ENCODE peak calls at places on chromosome 5, in six cellular contexts. S is C1 segment of cervical spinal cord, P is OCI-LY7, I is AG10803, K is posterior vena cava, U is neural progenitor cell. T is an unnamed sample.

GRCh38 chr5:28374492-28374934 is 1336.1 kb upstream of the CDH9 start:
- DNase-seq in S (no peak), P (no peak), I (no peak), K (no peak), U (no peak), T (no peak)

GRCh38 chr5:67493676-67494075 is 297.1 kb upstream of the CD180 start:
- DNase-seq in S (peak; percentile 26), P (no peak), I (peak; percentile 29), K (no peak), U (peak; percentile 54), T (peak; percentile 24)

GRCh38 chr5:96058084-96058483 is 96.4 kb upstream of the ELL2 start:
- DNase-seq in S (no peak), P (no peak), I (no peak), K (no peak), U (peak; percentile 30), T (no peak)

GRCh38 chr5:61231813-61232212 is 69.5 kb upstream of the SMIM15 start:
- DNase-seq in S (no peak), P (no peak), I (no peak), K (no peak), U (no peak), T (no peak)

GRCh38 chr5:170333161-170333909 is 35.8 kb upstream of the LCP2 start:
- DNase-seq in S (no peak), P (no peak), I (no peak), K (no peak), U (peak; percentile 68), T (no peak)

GRCh38 chr5:151601376-151601775 is 10.2 kb upstream of the FAT2 start:
- DNase-seq in S (no peak), P (no peak), I (no peak), K (no peak), U (no peak), T (no peak)

GRCh38 chr5:4868140-4868735 is 271.9 kb upstream of the ADAMTS16 start:
- DNase-seq in S (peak; percentile 39), P (peak; percentile 47), I (peak; percentile 29), K (peak; percentile 77), U (peak; percentile 79), T (peak; percentile 50)

GRCh38 chr5:137486707-137487106 is 12.4 kb downstream of the SPOCK1 start:
- DNase-seq in S (no peak), P (no peak), I (peak; percentile 81), K (no peak), U (no peak), T (peak; percentile 67)

GRCh38 chr5:534006-534742 is 9.9 kb upstream of the SLC9A3 start:
- DNase-seq in S (no peak), P (no peak), I (no peak), K (peak; percentile 79), U (no peak), T (no peak)

GRCh38 chr5:101677961-101678360 is 618.1 kb downstream of the SLCO4C1 start:
- DNase-seq in S (no peak), P (no peak), I (no peak), K (no peak), U (peak; percentile 33), T (no peak)

GRCh38 chr5:73448072-73448432 is 525 bp downstream of the FOXD1 start:
- DNase-seq in S (no peak), P (peak; percentile 32), I (no peak), K (peak; percentile 82), U (peak; percentile 59), T (no peak)

GRCh38 chr5:156148307-156148706 is 178.7 kb upstream of the SGCD start:
- DNase-seq in S (no peak), P (no peak), I (peak; percentile 54), K (no peak), U (no peak), T (no peak)

GRCh38 chr5:132277971-132278964 is 15.9 kb upstream of the SLC22A4 start:
- DNase-seq in S (no peak), P (no peak), I (no peak), K (no peak), U (peak; percentile 27), T (no peak)

GRCh38 chr5:4873656-4874055 is 266.5 kb upstream of the ADAMTS16 start:
- DNase-seq in S (no peak), P (no peak), I (no peak), K (no peak), U (no peak), T (no peak)

GRCh38 chr5:89729623-89730390 is 679.7 kb downstream of the CETN3 start:
- DNase-seq in S (no peak), P (no peak), I (peak; percentile 3), K (no peak), U (no peak), T (no peak)

GRCh38 chr5:44708611-44709010 is 100.1 kb upstream of the MRPS30 start:
- DNase-seq in S (no peak), P (no peak), I (no peak), K (no peak), U (no peak), T (no peak)

GRCh38 chr5:4208996-4209395 is 613.4 kb downstream of the IRX1 start:
- DNase-seq in S (no peak), P (no peak), I (no peak), K (no peak), U (no peak), T (no peak)

GRCh38 chr5:128693779-128694178 is 155.7 kb upstream of the FBN2 start:
- DNase-seq in S (no peak), P (no peak), I (no peak), K (no peak), U (no peak), T (no peak)

GRCh38 chr5:64767959-64768357 is 533 bp downstream of the SREK1IP1 start:
- DNase-seq in S (no peak), P (peak; percentile 53), I (peak; percentile 18), K (no peak), U (peak; percentile 32), T (no peak)

GRCh38 chr5:159049844-159050318 is 49.8 kb downstream of the EBF1 start:
- DNase-seq in S (no peak), P (peak; percentile 51), I (peak; percentile 69), K (no peak), U (no peak), T (no peak)

GRCh38 chr5:175873090-175873454 is 1.7 kb downstream of the CPLX2 start:
- DNase-seq in S (no peak), P (no peak), I (no peak), K (peak; percentile 79), U (peak; percentile 80), T (peak; percentile 36)

GRCh38 chr5:123039673-123040072 is 3.1 kb upstream of the PPIC start:
- DNase-seq in S (no peak), P (no peak), I (no peak), K (no peak), U (no peak), T (no peak)

GRCh38 chr5:10355071-10355889 is 1.8 kb downstream of the MARCHF6 start:
- DNase-seq in S (no peak), P (peak; percentile 78), I (peak; percentile 88), K (no peak), U (no peak), T (no peak)

T was measured in AG08396.